ENCODE peak calls at places on chromosomes 12 and 14, in five cellular contexts. N is T-helper 9 cell; X is H4; O is stimulated activated naive B cell treated with anti-CD40 and anti-IgM and Interleukin-4, amounts not matched to agents 10 μg/mL and 1 μg/mL and 100 μg/mL, for 72 hours; J is fibroblast of lung. U is an unnamed sample.

GRCh38 chr12:109797905-109798669 is 35.1 kb downstream of the TRPV4 start:
- DNase-seq in N (no peak), X (no peak), O (no peak), J (no peak), U (no peak)

GRCh38 chr12:13383379-13383778 is 186.9 kb downstream of the EMP1 start:
- DNase-seq in N (no peak), X (no peak), O (no peak), J (no peak), U (no peak)

GRCh38 chr12:113221997-113222729 is 899 bp downstream of the TPCN1 start:
- DNase-seq in N (no peak), X (no peak), O (no peak), J (no peak), U (no peak)

GRCh38 chr14:100225169-100225568 is 13.8 kb upstream of the YY1 start:
- DNase-seq in N (no peak), X (no peak), O (no peak), J (no peak), U (no peak)

GRCh38 chr14:30957813-30958370 is 67.6 kb upstream of the AP4S1 start:
- DNase-seq in N (no peak), X (no peak), O (no peak), J (no peak), U (no peak)

GRCh38 chr14:93072659-93073365 is 42.9 kb downstream of the ITPK1 start:
- DNase-seq in N (no peak), X (no peak), O (peak), J (no peak), U (no peak)

GRCh38 chr14:58730793-58731464 is 93.2 kb downstream of the DACT1 start:
- DNase-seq in N (no peak), X (no peak), O (no peak), J (peak), U (no peak)

GRCh38 chr14:93006484-93007128 is 83.7 kb downstream of the CHGA start:
- DNase-seq in N (no peak), X (no peak), O (no peak), J (peak), U (no peak)

GRCh38 chr12:60421741-60422140 is 825.9 kb downstream of the SLC16A7 start:
- DNase-seq in N (no peak), X (no peak), O (no peak), J (peak), U (no peak)

GRCh38 chr12:76859621-76860020 is 19.2 kb downstream of the CSRP2 start:
- DNase-seq in N (no peak), X (no peak), O (no peak), J (peak), U (no peak)

GRCh38 chr12:69688021-69688420 is 11.1 kb downstream of the BEST3 start:
- DNase-seq in N (no peak), X (no peak), O (no peak), J (peak), U (no peak)

GRCh38 chr14:100072783-100073346 is 7.6 kb downstream of the EVL start:
- DNase-seq in N (peak), X (no peak), O (peak), J (no peak), U (no peak)

GRCh38 chr12:76666272-76666845 is 97.6 kb upstream of the ZDHHC17 start:
- DNase-seq in N (no peak), X (no peak), O (no peak), J (no peak), U (no peak)

GRCh38 chr14:62053188-62053587 is 291.0 kb downstream of the SNAPC1 start:
- DNase-seq in N (no peak), X (no peak), O (no peak), J (no peak), U (peak)

GRCh38 chr14:76753799-76754198 is 7.5 kb upstream of the VASH1 start:
- DNase-seq in N (no peak), X (no peak), O (no peak), J (no peak), U (no peak)

GRCh38 chr12:15856097-15856982 is 25.8 kb upstream of the STRAP start:
- DNase-seq in N (peak), X (peak), O (peak), J (peak), U (no peak)

GRCh38 chr14:104722938-104723650 is 935 bp upstream of the ADSS1 start:
- DNase-seq in N (no peak), X (no peak), O (no peak), J (no peak), U (no peak)

GRCh38 chr14:70514168-70515069 is 20.4 kb downstream of the ADAM20 start:
- DNase-seq in N (no peak), X (no peak), O (no peak), J (no peak), U (no peak)